ENCODE peak calls at places on chromosomes 7 and 10, in nine cellular contexts. V is cardiac septum; E is activated CD4-positive, CD25-positive, alpha-beta regulatory T cell; G is C1 segment of cervical spinal cord; R is GDM1; Q is stimulated activated CD4-positive, alpha-beta T cell treated with anti-CD3 and anti-CD28 coated beads, Interleukin-4, amount 100 ng/mL, for 24 hours; N is NCI-H1048; H is CD4-positive, CD25-positive, alpha-beta regulatory T cell; W is left ventricle myocardium inferior. T is an unnamed sample.

GRCh38 chr7:49001610-49002033 is 77.3 kb downstream of the CDC14C start:
- DNase-seq in V (no peak), E (no peak), G (no peak), R (peak; percentile 43), Q (no peak), N (peak; percentile 8), H (no peak), W (no peak), T (peak; percentile 65)

GRCh38 chr10:4590807-4591206 is 235.2 kb upstream of the AKR1E2 start:
- DNase-seq in V (no peak), E (no peak), G (no peak), R (no peak), Q (no peak), N (no peak), H (no peak), W (no peak), T (no peak)

GRCh38 chr7:100568176-100568935 is 5.3 kb downstream of the SAP25 start:
- DNase-seq in V (no peak), E (no peak), G (no peak), R (no peak), Q (no peak), N (no peak), H (no peak), W (no peak), T (no peak)

GRCh38 chr10:121368347-121369025 is 229.8 kb downstream of the FGFR2 start:
- DNase-seq in V (no peak), E (no peak), G (no peak), R (no peak), Q (no peak), N (no peak), H (no peak), W (no peak), T (no peak)

GRCh38 chr7:54678763-54679396 is 80.1 kb downstream of the SEC61G start:
- DNase-seq in V (no peak), E (no peak), G (no peak), R (no peak), Q (no peak), N (no peak), H (no peak), W (no peak), T (peak; percentile 0)

GRCh38 chr10:79358811-79359210 is 11.5 kb downstream of the PPIF start:
- DNase-seq in V (no peak), E (no peak), G (no peak), R (no peak), Q (no peak), N (no peak), H (no peak), W (no peak), T (no peak)

GRCh38 chr10:130022501-130023299 is 58.6 kb upstream of the EBF3 start:
- DNase-seq in V (no peak), E (no peak), G (no peak), R (no peak), Q (no peak), N (no peak), H (no peak), W (no peak), T (no peak)

GRCh38 chr7:36279251-36279925 is 110.3 kb upstream of the ANLN start:
- DNase-seq in V (no peak), E (no peak), G (no peak), R (no peak), Q (no peak), N (no peak), H (no peak), W (no peak), T (no peak)

GRCh38 chr7:148700693-148701092 is 2.0 kb downstream of the CUL1 start:
- DNase-seq in V (no peak), E (peak; percentile 18), G (no peak), R (peak; percentile 2), Q (peak; percentile 63), N (no peak), H (peak; percentile 27), W (no peak), T (peak; percentile 60)

GRCh38 chr7:32142649-32143048 is 72.4 kb upstream of the PDE1C start:
- DNase-seq in V (no peak), E (no peak), G (no peak), R (no peak), Q (no peak), N (no peak), H (no peak), W (no peak), T (no peak)

GRCh38 chr10:9733764-9734163 is 1283.9 kb upstream of the CELF2 start:
- DNase-seq in V (no peak), E (no peak), G (no peak), R (no peak), Q (no peak), N (no peak), H (no peak), W (no peak), T (no peak)

GRCh38 chr7:2416659-2417058 is 13.2 kb downstream of the CHST12 start:
- DNase-seq in V (no peak), E (no peak), G (no peak), R (no peak), Q (no peak), N (no peak), H (no peak), W (no peak), T (no peak)

GRCh38 chr10:4546500-4546899 is 279.5 kb upstream of the AKR1E2 start:
- DNase-seq in V (no peak), E (no peak), G (no peak), R (no peak), Q (peak; percentile 63), N (no peak), H (no peak), W (no peak), T (no peak)

GRCh38 chr7:83976302-83976701 is 218.3 kb downstream of the SEMA3A start:
- DNase-seq in V (no peak), E (no peak), G (no peak), R (no peak), Q (peak; percentile 4), N (no peak), H (no peak), W (no peak), T (peak; percentile 79)

GRCh38 chr7:35185908-35186731 is 67.8 kb downstream of the TBX20 start:
- DNase-seq in V (peak; percentile 78), E (no peak), G (no peak), R (no peak), Q (no peak), N (no peak), H (no peak), W (peak; percentile 58), T (peak; percentile 48)

GRCh38 chr10:128063736-128064614 is 62.2 kb downstream of the MKI67 start:
- DNase-seq in V (peak; percentile 76), E (no peak), G (no peak), R (peak; percentile 15), Q (peak; percentile 44), N (no peak), H (no peak), W (no peak), T (no peak)

GRCh38 chr7:48351893-48352292 is 180.6 kb downstream of the ABCA13 start:
- DNase-seq in V (no peak), E (no peak), G (no peak), R (no peak), Q (no peak), N (no peak), H (no peak), W (no peak), T (no peak)

GRCh38 chr10:97030894-97031293 is 154.9 kb downstream of the SLIT1 start:
- DNase-seq in V (no peak), E (no peak), G (no peak), R (no peak), Q (no peak), N (no peak), H (no peak), W (no peak), T (no peak)

GRCh38 chr7:82629583-82629982 is 186.0 kb upstream of the CACNA2D1 start:
- DNase-seq in V (no peak), E (no peak), G (no peak), R (no peak), Q (no peak), N (no peak), H (no peak), W (no peak), T (no peak)

GRCh38 chr7:109545686-109546085 is 976.0 kb downstream of the DNAJB9 start:
- DNase-seq in V (no peak), E (no peak), G (no peak), R (no peak), Q (no peak), N (no peak), H (no peak), W (no peak), T (no peak)

GRCh38 chr7:10156972-10157371 is 816.7 kb upstream of the PHF14 start:
- DNase-seq in V (no peak), E (no peak), G (no peak), R (no peak), Q (no peak), N (no peak), H (no peak), W (no peak), T (no peak)